ENCODE peak calls at places on chromosomes 7 and 10, in seven cellular contexts. G is esophagus muscularis mucosa, E is spleen, K is fibroblast of the aortic adventitia, H is lung, A is WERI-Rb-1, W is kidney. I is an unnamed sample.

GRCh38 chr10:7092603-7093002 is 318.2 kb downstream of the SFMBT2 start:
- DNase-seq in G (no peak), E (no peak), K (no peak), H (no peak), A (no peak), W (no peak), I (no peak)

GRCh38 chr7:135685306-135686084 is 23.2 kb downstream of the STMP1 start:
- DNase-seq in G (no peak), E (no peak), K (no peak), H (no peak), A (no peak), W (no peak), I (no peak)

GRCh38 chr7:99623702-99624447 is 7.1 kb downstream of the ZSCAN25 start:
- DNase-seq in G (peak), E (no peak), K (no peak), H (no peak), A (no peak), W (no peak), I (no peak)

GRCh38 chr7:98569606-98570337 is 47.3 kb upstream of the NPTX2 start:
- DNase-seq in G (no peak), E (peak), K (no peak), H (no peak), A (no peak), W (no peak), I (peak)

GRCh38 chr7:155872678-155873369 is 60.6 kb upstream of the SHH start:
- DNase-seq in G (no peak), E (no peak), K (no peak), H (no peak), A (no peak), W (no peak), I (no peak)

GRCh38 chr7:37160656-37161055 is 288.0 kb downstream of the ELMO1 start:
- DNase-seq in G (no peak), E (no peak), K (no peak), H (no peak), A (no peak), W (no peak), I (no peak)

GRCh38 chr10:58438340-58438739 is 53.1 kb downstream of the TFAM start:
- DNase-seq in G (no peak), E (no peak), K (peak), H (no peak), A (no peak), W (no peak), I (no peak)

GRCh38 chr10:44980309-44981171 is 1.9 kb upstream of the DEPP1 start:
- DNase-seq in G (no peak), E (peak), K (no peak), H (no peak), A (no peak), W (peak), I (no peak)

GRCh38 chr10:101095550-101096213 is 33.9 kb downstream of the KAZALD1 start:
- DNase-seq in G (no peak), E (peak), K (peak), H (peak), A (peak), W (peak), I (peak)

GRCh38 chr7:37208528-37208927 is 240.1 kb downstream of the ELMO1 start:
- DNase-seq in G (peak), E (no peak), K (peak), H (peak), A (peak), W (no peak), I (peak)

GRCh38 chr10:87817291-87817872 is 644 bp downstream of the ATAD1 start:
- DNase-seq in G (no peak), E (no peak), K (peak), H (no peak), A (no peak), W (no peak), I (no peak)

DNA sequence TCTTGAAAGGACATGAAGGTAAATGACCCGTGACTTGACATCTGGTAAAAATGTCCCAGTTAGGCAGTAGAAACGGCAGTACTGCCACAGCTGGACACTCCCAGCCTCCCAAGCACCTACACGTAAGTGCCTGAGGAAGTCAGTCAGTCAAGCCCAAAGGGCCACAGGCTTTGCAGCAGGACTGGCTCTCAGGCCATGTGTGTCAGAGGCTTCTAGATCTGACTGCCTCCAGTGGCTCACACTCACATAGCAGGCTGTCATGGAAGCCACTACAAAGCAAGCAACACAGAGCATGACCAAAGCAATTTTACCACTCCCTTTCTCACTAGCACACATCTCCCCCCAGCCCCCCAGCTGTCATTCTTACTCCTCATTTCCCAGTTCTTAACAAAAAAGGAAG is 17.8 kb upstream of the CCNJ start:
- DNase-seq in G (no peak), E (no peak), K (no peak), H (no peak), A (peak), W (no peak), I (no peak)
- TF ChIP-seq CTCF in G (no peak), E (no peak), K (peak), H (no peak), A (peak), W (no peak), I (no peak)

DNA sequence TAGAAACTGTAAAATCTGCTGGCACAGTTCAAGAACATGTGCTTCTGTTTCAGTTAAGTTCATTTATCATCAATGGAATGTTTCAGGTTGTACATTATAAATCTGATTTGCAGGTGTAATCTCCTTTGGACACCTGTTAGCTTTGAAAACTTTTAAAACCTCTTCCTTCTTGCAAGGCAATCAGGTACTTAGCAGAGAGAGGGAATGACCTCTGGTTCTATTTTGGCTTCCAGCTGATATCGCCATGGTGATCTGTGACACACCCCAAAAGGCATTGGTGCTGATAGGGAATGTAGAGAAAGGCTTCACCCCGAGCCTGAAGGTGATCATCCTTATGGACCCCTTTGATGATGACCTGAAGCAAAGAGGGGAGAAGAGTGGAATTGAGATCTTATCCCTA is 35.4 kb downstream of the ACSL5 start:
- DNase-seq in G (no peak), E (no peak), K (no peak), H (no peak), A (no peak), W (no peak), I (no peak)
- H3K4me3 ChIP-seq in G (no peak), E (no peak), K (no peak), H (no peak), A (no peak), W (no peak), I (no peak)

DNA sequence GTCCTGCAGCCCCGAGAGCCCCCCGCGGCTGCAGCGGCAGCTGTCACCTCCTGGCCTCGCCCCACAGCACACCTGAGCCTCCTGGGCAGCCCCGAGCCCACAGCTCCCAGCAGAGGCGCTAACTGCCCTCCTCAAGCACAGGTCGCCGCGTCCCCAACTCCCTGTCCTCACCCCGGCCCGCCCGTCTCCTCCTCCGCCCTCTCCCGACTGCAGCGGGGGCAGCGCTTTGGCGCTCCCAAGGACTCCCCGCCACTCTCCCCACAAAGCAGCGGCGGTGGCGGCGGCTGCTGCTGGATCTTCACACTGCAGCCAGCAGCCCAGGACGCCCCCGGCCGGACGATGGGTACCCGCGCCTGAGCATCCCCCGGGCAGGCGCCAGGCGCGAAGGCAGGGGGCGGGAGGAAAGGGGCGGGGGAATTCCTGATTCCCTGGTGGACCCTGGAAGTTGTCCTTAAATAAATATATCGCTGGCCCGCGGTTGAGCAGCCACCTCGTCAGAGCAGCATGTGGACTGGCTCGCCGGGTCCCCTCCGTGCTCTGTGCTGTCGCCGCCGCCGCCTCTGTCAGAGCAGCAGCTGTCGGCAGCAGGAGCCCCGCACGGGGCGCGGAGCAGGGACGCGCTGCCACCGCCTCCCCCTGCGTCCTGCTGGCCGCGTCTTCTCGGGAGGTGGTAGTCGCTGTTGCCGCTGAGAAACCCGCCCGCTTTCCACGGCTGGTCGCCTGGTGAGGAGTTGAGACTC is at the start of gene ZNF804B:
- DNase-seq in G (no peak), E (peak), K (no peak), H (no peak), A (peak), W (peak), I (peak)
- TF ChIP-seq CTCF in G (no peak), E (no peak), K (no peak), H (no peak), A (peak), W (no peak), I (no peak)

DNA sequence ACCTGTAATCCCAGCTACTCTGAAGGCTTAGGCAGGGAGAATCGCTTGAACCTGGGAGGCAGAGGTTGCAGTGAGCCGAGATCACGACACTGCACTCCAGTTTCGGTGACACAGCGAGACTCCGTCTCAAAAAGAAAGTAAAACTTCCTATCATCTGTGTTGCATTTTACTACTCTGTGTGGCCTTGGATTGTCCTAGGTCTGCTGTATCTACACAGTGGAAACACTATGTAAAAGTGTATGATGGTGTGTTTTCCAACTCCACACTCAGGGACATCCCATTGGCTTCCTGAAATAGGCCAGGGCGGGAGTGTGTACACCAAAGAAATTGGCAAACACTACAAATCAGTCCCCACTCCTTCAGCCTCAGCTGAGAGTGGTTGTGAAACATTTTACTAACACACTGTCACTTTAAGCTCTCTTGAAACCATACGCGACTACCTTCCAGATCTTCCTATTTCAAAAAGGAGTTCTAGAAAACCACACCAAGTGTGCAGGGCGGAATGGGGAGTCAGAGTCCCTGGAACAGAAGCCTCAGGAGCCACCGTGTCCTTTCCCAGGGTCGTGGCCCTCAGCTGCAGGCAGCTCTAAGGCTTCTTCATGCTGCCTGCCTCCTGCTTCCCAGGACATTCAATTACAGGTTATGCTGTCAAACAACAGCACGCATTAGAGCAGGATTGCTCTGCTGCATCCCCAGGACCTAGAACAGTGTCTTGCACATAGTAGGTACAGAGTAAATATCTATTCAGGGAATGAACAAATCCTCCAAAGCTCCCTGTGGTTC is 275.4 kb downstream of the PARD3 start:
- DNase-seq in G (no peak), E (no peak), K (peak), H (peak), A (no peak), W (no peak), I (no peak)
- H3K4me3 ChIP-seq in G (peak), E (peak), K (peak), H (peak), A (no peak), W (peak), I (peak)

GRCh38 chr10:60846173-60846572 is 67.9 kb downstream of the CDK1 start:
- DNase-seq in G (no peak), E (no peak), K (peak), H (no peak), A (peak), W (no peak), I (no peak)
- TF ChIP-seq CTCF in G (no peak), E (no peak), K (peak), H (no peak), A (no peak), W (no peak), I (no peak)

GRCh38 chr7:832292-832967 is at the start of gene SUN1:
- DNase-seq in G (no peak), E (peak), K (peak), H (no peak), A (no peak), W (peak), I (no peak)
- H3K4me3 ChIP-seq in G (peak), E (no peak), K (peak), H (no peak), A (no peak), W (peak), I (no peak)

DNA sequence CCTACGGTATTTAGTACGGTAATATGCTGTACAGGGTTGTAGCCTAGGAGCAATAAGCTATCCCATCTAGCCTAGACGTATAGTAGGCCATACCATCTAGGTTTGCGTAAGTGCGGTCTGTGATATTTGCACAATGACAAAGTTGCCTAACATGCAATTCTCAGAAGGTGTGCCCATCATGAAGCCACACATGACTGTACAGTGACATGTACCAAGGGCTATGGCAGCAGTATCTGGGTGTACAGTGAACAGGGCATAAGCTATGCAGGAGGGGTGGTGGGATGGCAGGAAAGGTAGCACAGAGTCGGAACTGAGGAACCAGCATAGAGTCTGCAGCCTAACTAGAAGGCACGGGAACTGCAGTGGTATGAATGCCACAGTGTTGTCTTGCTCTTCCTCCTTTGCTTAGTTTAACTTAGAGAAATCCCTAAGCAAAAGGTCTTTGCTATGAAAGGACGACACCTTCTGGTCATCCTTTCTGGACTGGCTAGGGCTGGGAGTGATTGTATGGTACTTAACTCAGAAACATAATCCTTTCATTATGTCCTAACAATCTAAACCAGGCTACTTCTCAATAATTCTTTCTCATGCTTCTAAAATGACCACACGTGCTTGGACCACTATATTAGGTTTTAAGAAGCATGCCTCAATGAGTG is 93.5 kb downstream of the DYNC1I1 start:
- DNase-seq in G (no peak), E (no peak), K (peak), H (no peak), A (peak), W (no peak), I (no peak)
- TF ChIP-seq CTCF in G (no peak), E (no peak), K (peak), H (no peak), A (peak), W (no peak), I (no peak)

GRCh38 chr10:49611815-49612512 is 1.9 kb downstream of the SLC18A3 start:
- DNase-seq in G (no peak), E (peak), K (no peak), H (no peak), A (no peak), W (no peak), I (peak)
- H3K4me3 ChIP-seq in G (no peak), E (no peak), K (no peak), H (no peak), A (no peak), W (no peak), I (no peak)

GRCh38 chr10:92848441-92849233 is at the start of gene EXOC6:
- DNase-seq in G (no peak), E (peak), K (peak), H (peak), A (peak), W (peak), I (peak)
- TF ChIP-seq CTCF in G (peak), E (no peak), K (no peak), H (no peak), A (no peak), W (no peak), I (no peak)

DNA sequence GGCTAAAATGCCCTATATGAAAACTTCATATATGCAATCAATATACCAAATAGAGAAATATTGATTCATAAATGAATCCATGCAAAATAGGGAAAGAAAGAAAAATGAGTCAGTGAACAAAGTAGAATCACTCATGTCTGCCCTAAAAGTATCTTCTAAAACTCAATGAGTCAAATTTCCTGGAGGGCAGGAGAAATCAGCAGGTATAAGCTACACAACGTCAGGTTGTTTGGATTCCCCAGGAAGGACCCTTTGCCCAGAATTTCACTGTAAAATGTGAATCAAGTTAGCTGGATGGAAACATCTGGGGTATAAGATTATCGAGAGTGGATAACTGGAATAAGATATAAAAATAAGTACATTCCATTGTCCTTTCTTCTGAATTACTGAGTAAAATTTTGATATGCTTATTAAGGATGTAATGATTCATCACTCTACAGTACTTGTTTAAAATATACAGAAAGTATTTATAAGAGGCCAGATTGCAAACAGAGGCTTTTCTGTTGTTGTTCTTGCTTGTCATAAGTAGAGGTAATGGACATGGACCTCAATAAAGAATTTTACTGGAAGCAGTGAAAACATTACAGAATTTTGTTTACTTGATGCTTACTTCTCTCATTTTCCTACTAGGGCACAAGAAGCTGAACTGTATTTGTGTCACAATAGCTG is 99.0 kb downstream of the AGMO start:
- DNase-seq in G (no peak), E (no peak), K (peak), H (no peak), A (no peak), W (no peak), I (no peak)
- H3K4me3 ChIP-seq in G (no peak), E (no peak), K (no peak), H (no peak), A (no peak), W (no peak), I (no peak)